ENCODE peak calls at places on chromosomes 4 and X, in six cellular contexts. One of them, this sample, is unnamed. For H3K9me3, the result is how much of the 10 kb centered on the place peaks cover.

GRCh38 chrX:69077895-69078455 is 87.3 kb downstream of the PJA1 start:
- DNase-seq in BE2C: no peak
- DNase-seq in SJSA1: no peak
- DNase-seq in tibial artery: no peak
- DNase-seq in cardiac muscle cell: no peak
- DNase-seq in WERI-Rb-1: peak
- DNase-seq in this sample: no peak

GRCh38 chrX:94908171-94908570 is 1234.2 kb downstream of the FAM133A start:
- DNase-seq in cardiac muscle cell: no peak
- DNase-seq in WERI-Rb-1: no peak
- DNase-seq in tibial artery: no peak
- DNase-seq in SJSA1: no peak
- DNase-seq in BE2C: peak
- DNase-seq in this sample: no peak

GRCh38 chr4:54386270-54386669 is 157.2 kb downstream of the PDGFRA start:
- DNase-seq in BE2C: no peak
- DNase-seq in SJSA1: no peak
- DNase-seq in tibial artery: no peak
- DNase-seq in WERI-Rb-1: no peak
- DNase-seq in cardiac muscle cell: no peak
- DNase-seq in this sample: no peak

GRCh38 chr4:169620846-169621228 is 459 bp downstream of the CLCN3 start:
- DNase-seq in tibial artery: no peak
- DNase-seq in SJSA1: no peak
- DNase-seq in BE2C: peak
- DNase-seq in WERI-Rb-1: no peak
- DNase-seq in cardiac muscle cell: peak
- DNase-seq in this sample: peak

GRCh38 chr4:148026022-148026421 is 294.1 kb downstream of the ARHGAP10 start:
- DNase-seq in cardiac muscle cell: no peak
- DNase-seq in BE2C: no peak
- DNase-seq in WERI-Rb-1: no peak
- DNase-seq in SJSA1: no peak
- DNase-seq in tibial artery: no peak
- DNase-seq in this sample: no peak

GRCh38 chrX:19893722-19894121 is 6.3 kb upstream of the SH3KBP1 start:
- DNase-seq in WERI-Rb-1: no peak
- DNase-seq in cardiac muscle cell: no peak
- DNase-seq in SJSA1: no peak
- DNase-seq in BE2C: no peak
- DNase-seq in tibial artery: no peak
- DNase-seq in this sample: no peak

GRCh38 chrX:68938244-68939004 is 109.6 kb downstream of the EFNB1 start:
- DNase-seq in SJSA1: peak
- DNase-seq in BE2C: no peak
- DNase-seq in tibial artery: peak
- DNase-seq in cardiac muscle cell: no peak
- DNase-seq in WERI-Rb-1: no peak
- DNase-seq in this sample: no peak

GRCh38 chr4:147638942-147639341 is 21.7 kb downstream of the TMEM184C start:
- DNase-seq in cardiac muscle cell: no peak
- DNase-seq in WERI-Rb-1: no peak
- DNase-seq in SJSA1: no peak
- DNase-seq in BE2C: no peak
- DNase-seq in tibial artery: no peak
- DNase-seq in this sample: no peak

GRCh38 chr4:48546336-48546735 is 56.3 kb downstream of the ZAR1 start:
- DNase-seq in WERI-Rb-1: peak
- DNase-seq in cardiac muscle cell: peak
- DNase-seq in tibial artery: no peak
- DNase-seq in SJSA1: no peak
- DNase-seq in BE2C: peak
- DNase-seq in this sample: peak

GRCh38 chr4:128220286-128221235 is 67.1 kb downstream of the PGRMC2 start:
- DNase-seq in SJSA1: no peak
- DNase-seq in BE2C: no peak
- DNase-seq in cardiac muscle cell: no peak
- DNase-seq in tibial artery: no peak
- DNase-seq in WERI-Rb-1: no peak
- DNase-seq in this sample: peak

GRCh38 chrX:139077303-139078131 is 366.0 kb upstream of the FGF13 start:
- DNase-seq in tibial artery: no peak
- DNase-seq in BE2C: no peak
- DNase-seq in WERI-Rb-1: no peak
- DNase-seq in cardiac muscle cell: no peak
- DNase-seq in SJSA1: no peak
- DNase-seq in this sample: no peak

GRCh38 chr4:47154816-47155370 is 123.5 kb downstream of the GABRB1 start:
- DNase-seq in tibial artery: no peak
- DNase-seq in SJSA1: no peak
- DNase-seq in BE2C: no peak
- DNase-seq in cardiac muscle cell: no peak
- DNase-seq in WERI-Rb-1: no peak
- DNase-seq in this sample: no peak

GRCh38 chr4:122635205-122635604 is 14.3 kb upstream of the IL21 start:
- DNase-seq in WERI-Rb-1: no peak
- DNase-seq in tibial artery: no peak
- DNase-seq in cardiac muscle cell: no peak
- DNase-seq in SJSA1: no peak
- DNase-seq in BE2C: no peak
- DNase-seq in this sample: peak

GRCh38 chrX:12970691-12971202 is 4.2 kb upstream of the TMSB4X start:
- DNase-seq in tibial artery: peak
- DNase-seq in cardiac muscle cell: peak
- DNase-seq in SJSA1: no peak
- DNase-seq in BE2C: no peak
- DNase-seq in WERI-Rb-1: peak
- DNase-seq in this sample: peak

GRCh38 chrX:23742174-23742692 is 843 bp downstream of the ACOT9 start:
- DNase-seq in tibial artery: peak
- DNase-seq in BE2C: peak
- DNase-seq in SJSA1: peak
- DNase-seq in cardiac muscle cell: peak
- DNase-seq in WERI-Rb-1: peak
- DNase-seq in this sample: peak

GRCh38 chrX:8194216-8194615 is 23.1 kb upstream of the VCX2 start:
- DNase-seq in cardiac muscle cell: no peak
- DNase-seq in BE2C: no peak
- DNase-seq in tibial artery: no peak
- DNase-seq in SJSA1: no peak
- DNase-seq in WERI-Rb-1: no peak
- DNase-seq in this sample: no peak

GRCh38 chr4:16443504-16444088 is 217.3 kb upstream of the TAPT1 start:
- DNase-seq in WERI-Rb-1: no peak
- DNase-seq in tibial artery: no peak
- DNase-seq in BE2C: no peak
- DNase-seq in SJSA1: no peak
- DNase-seq in cardiac muscle cell: peak
- DNase-seq in this sample: peak

GRCh38 chr4:3345384-3345783 is 52.6 kb downstream of the RGS12 start:
- DNase-seq in tibial artery: no peak
- DNase-seq in WERI-Rb-1: no peak
- DNase-seq in SJSA1: no peak
- DNase-seq in cardiac muscle cell: no peak
- DNase-seq in BE2C: no peak
- DNase-seq in this sample: no peak

GRCh38 chr4:15355464-15355863 is 72.4 kb upstream of the C1QTNF7 start:
- DNase-seq in SJSA1: no peak
- DNase-seq in cardiac muscle cell: no peak
- DNase-seq in WERI-Rb-1: no peak
- DNase-seq in BE2C: no peak
- DNase-seq in tibial artery: no peak
- DNase-seq in this sample: no peak

GRCh38 chrX:136765957-136766356 is 14.8 kb downstream of the ARHGEF6 start:
- DNase-seq in SJSA1: no peak
- DNase-seq in BE2C: no peak
- DNase-seq in WERI-Rb-1: no peak
- DNase-seq in tibial artery: no peak
- DNase-seq in cardiac muscle cell: peak
- DNase-seq in this sample: no peak

GRCh38 chr4:141027421-141027820 is 105.8 kb downstream of the RNF150 start:
- DNase-seq in WERI-Rb-1: no peak
- DNase-seq in SJSA1: no peak
- DNase-seq in BE2C: no peak
- DNase-seq in cardiac muscle cell: peak
- DNase-seq in tibial artery: no peak
- DNase-seq in this sample: no peak

GRCh38 chrX:49186125-49187027 is at the start of gene PRICKLE3:
- DNase-seq in SJSA1: peak
- DNase-seq in WERI-Rb-1: peak
- DNase-seq in BE2C: no peak
- DNase-seq in cardiac muscle cell: peak
- DNase-seq in tibial artery: peak
- DNase-seq in this sample: peak

GRCh38 chr4:23911675-23912455 is 22.0 kb upstream of the PPARGC1A start:
- DNase-seq in BE2C: no peak
- DNase-seq in SJSA1: no peak
- DNase-seq in WERI-Rb-1: no peak
- DNase-seq in tibial artery: no peak
- DNase-seq in cardiac muscle cell: no peak
- DNase-seq in this sample: no peak

GRCh38 chr4:73984736-73985527 is 3.1 kb downstream of the PPBP start:
- DNase-seq in BE2C: no peak
- DNase-seq in SJSA1: no peak
- DNase-seq in cardiac muscle cell: no peak
- DNase-seq in WERI-Rb-1: no peak
- DNase-seq in tibial artery: no peak
- DNase-seq in this sample: no peak

GRCh38 chrX:130975947-130976346 is 72.9 kb upstream of the ENOX2 start:
- DNase-seq in tibial artery: no peak
- DNase-seq in SJSA1: peak
- DNase-seq in cardiac muscle cell: peak
- DNase-seq in BE2C: peak
- DNase-seq in WERI-Rb-1: peak
- DNase-seq in this sample: peak

GRCh38 chrX:47664737-47665136 is 5.8 kb upstream of the UXT start:
- DNase-seq in SJSA1: no peak
- DNase-seq in tibial artery: no peak
- DNase-seq in BE2C: no peak
- DNase-seq in cardiac muscle cell: no peak
- DNase-seq in WERI-Rb-1: no peak
- DNase-seq in this sample: no peak

GRCh38 chrX:10165580-10166247 is 8.9 kb downstream of the CLCN4 start:
- DNase-seq in cardiac muscle cell: no peak
- DNase-seq in tibial artery: no peak
- DNase-seq in WERI-Rb-1: no peak
- DNase-seq in BE2C: no peak
- DNase-seq in SJSA1: no peak
- DNase-seq in this sample: no peak

GRCh38 chrX:152632445-152633097 is 5.1 kb upstream of the GABRQ start:
- DNase-seq in BE2C: peak
- DNase-seq in cardiac muscle cell: peak
- DNase-seq in tibial artery: no peak
- DNase-seq in SJSA1: peak
- DNase-seq in WERI-Rb-1: peak
- DNase-seq in this sample: peak

GRCh38 chrX:2500681-2501151 is at the start of the genes DHRSX and ZBED1:
- DNase-seq in tibial artery: no peak
- DNase-seq in SJSA1: no peak
- DNase-seq in cardiac muscle cell: peak
- DNase-seq in WERI-Rb-1: peak
- DNase-seq in BE2C: peak
- DNase-seq in this sample: peak

GRCh38 chr4:118308306-118309030 is 44.3 kb downstream of the PRSS12 start:
- DNase-seq in WERI-Rb-1: no peak
- DNase-seq in tibial artery: no peak
- DNase-seq in SJSA1: no peak
- DNase-seq in cardiac muscle cell: no peak
- DNase-seq in BE2C: no peak
- DNase-seq in this sample: no peak

GRCh38 chrX:149131780-149132179 is 373.3 kb downstream of the IDS start:
- DNase-seq in SJSA1: no peak
- DNase-seq in tibial artery: no peak
- DNase-seq in BE2C: no peak
- DNase-seq in cardiac muscle cell: no peak
- DNase-seq in WERI-Rb-1: no peak
- DNase-seq in this sample: no peak

GRCh38 chr4:153267013-153267412 is 62.8 kb downstream of the TRIM2 start:
- DNase-seq in SJSA1: no peak
- DNase-seq in cardiac muscle cell: no peak
- DNase-seq in tibial artery: no peak
- DNase-seq in BE2C: no peak
- DNase-seq in WERI-Rb-1: no peak
- DNase-seq in this sample: no peak

GRCh38 chr4:6873291-6873690 is 36.3 kb upstream of the TBC1D14 start:
- DNase-seq in SJSA1: no peak
- DNase-seq in cardiac muscle cell: no peak
- DNase-seq in BE2C: no peak
- DNase-seq in tibial artery: no peak
- DNase-seq in WERI-Rb-1: no peak
- DNase-seq in this sample: peak

GRCh38 chr4:47217291-47217690 is 185.9 kb downstream of the GABRB1 start:
- DNase-seq in tibial artery: no peak
- DNase-seq in WERI-Rb-1: no peak
- DNase-seq in SJSA1: no peak
- DNase-seq in cardiac muscle cell: no peak
- DNase-seq in BE2C: no peak
- DNase-seq in this sample: no peak

GRCh38 chrX:87017210-87017609 is 500.4 kb upstream of the KLHL4 start:
- DNase-seq in cardiac muscle cell: no peak
- DNase-seq in SJSA1: no peak
- DNase-seq in tibial artery: no peak
- DNase-seq in BE2C: no peak
- DNase-seq in WERI-Rb-1: no peak
- DNase-seq in this sample: no peak
- H3K4me3 ChIP-seq in cardiac muscle cell: no peak
- H3K4me3 ChIP-seq in SJSA1: no peak
- H3K4me3 ChIP-seq in tibial artery: no peak
- H3K4me3 ChIP-seq in BE2C: no peak
- H3K4me3 ChIP-seq in WERI-Rb-1: no peak
- H3K4me3 ChIP-seq in this sample: no peak

GRCh38 chr4:132691668-132692067 is 457.4 kb upstream of the PCDH10 start:
- DNase-seq in SJSA1: no peak
- DNase-seq in BE2C: no peak
- DNase-seq in cardiac muscle cell: no peak
- DNase-seq in WERI-Rb-1: no peak
- DNase-seq in tibial artery: no peak
- DNase-seq in this sample: no peak

GRCh38 chr4:132694775-132695174 is 454.3 kb upstream of the PCDH10 start:
- DNase-seq in SJSA1: no peak
- DNase-seq in BE2C: no peak
- DNase-seq in WERI-Rb-1: no peak
- DNase-seq in cardiac muscle cell: no peak
- DNase-seq in tibial artery: no peak
- DNase-seq in this sample: no peak
- H3K9me3 ChIP-seq in SJSA1: under half
- H3K9me3 ChIP-seq in BE2C: under half
- H3K9me3 ChIP-seq in WERI-Rb-1: under half
- H3K9me3 ChIP-seq in cardiac muscle cell: under half
- H3K9me3 ChIP-seq in tibial artery: under half
- H3K9me3 ChIP-seq in this sample: under half

GRCh38 chr4:576991-577498 is 950 bp upstream of the TMEM271 start:
- DNase-seq in tibial artery: no peak
- DNase-seq in WERI-Rb-1: peak
- DNase-seq in BE2C: no peak
- DNase-seq in cardiac muscle cell: no peak
- DNase-seq in SJSA1: no peak
- DNase-seq in this sample: no peak
- H3K4me3 ChIP-seq in tibial artery: no peak
- H3K4me3 ChIP-seq in WERI-Rb-1: no peak
- H3K4me3 ChIP-seq in BE2C: no peak
- H3K4me3 ChIP-seq in cardiac muscle cell: no peak
- H3K4me3 ChIP-seq in SJSA1: no peak
- H3K4me3 ChIP-seq in this sample: no peak

GRCh38 chrX:55777596-55777995 is 60.0 kb downstream of the RRAGB start:
- DNase-seq in WERI-Rb-1: no peak
- DNase-seq in BE2C: no peak
- DNase-seq in SJSA1: no peak
- DNase-seq in tibial artery: no peak
- DNase-seq in cardiac muscle cell: no peak
- DNase-seq in this sample: no peak
- H3K9me3 ChIP-seq in WERI-Rb-1: under half
- H3K9me3 ChIP-seq in BE2C: under half
- H3K9me3 ChIP-seq in SJSA1: under half
- H3K9me3 ChIP-seq in tibial artery: under half
- H3K9me3 ChIP-seq in cardiac muscle cell: under half
- H3K9me3 ChIP-seq in this sample: under half

This sample was measured in small intestine.